ENCODE peak calls at places on chromosomes 5 and 9, in seven cellular contexts. H, Y, E, O, Z, U and A are unnamed samples.

GRCh38 chr9:1050125-1050895 is at the start of gene DMRT2:
- DNase-seq in H (peak; percentile 92), Y (peak; percentile 35), E (peak; percentile 86), O (peak; percentile 0), Z (peak; percentile 51), U (no peak), A (no peak)

GRCh38 chr5:95842955-95843544 is 20.5 kb upstream of the GLRX start:
- DNase-seq in H (no peak), Y (peak; percentile 46), E (no peak), O (no peak), Z (peak; percentile 88), U (no peak), A (no peak)

GRCh38 chr5:6362846-6363245 is 15.5 kb downstream of the MED10 start:
- DNase-seq in H (no peak), Y (no peak), E (no peak), O (no peak), Z (no peak), U (no peak), A (no peak)

GRCh38 chr5:158976035-158976434 is 123.7 kb downstream of the EBF1 start:
- DNase-seq in H (no peak), Y (no peak), E (no peak), O (no peak), Z (no peak), U (no peak), A (peak; percentile 54)

GRCh38 chr5:65809817-65810531 is 88.0 kb downstream of the NLN start:
- DNase-seq in H (no peak), Y (no peak), E (peak; percentile 50), O (no peak), Z (no peak), U (no peak), A (no peak)

GRCh38 chr5:174925586-174925985 is 201.2 kb downstream of the MSX2 start:
- DNase-seq in H (no peak), Y (no peak), E (no peak), O (no peak), Z (no peak), U (no peak), A (no peak)

GRCh38 chr9:134585746-134586706 is 55.6 kb upstream of the COL5A1 start:
- DNase-seq in H (peak; percentile 44), Y (no peak), E (no peak), O (no peak), Z (no peak), U (no peak), A (no peak)

GRCh38 chr5:192970-193831 is 1.9 kb downstream of the LRRC14B start:
- DNase-seq in H (no peak), Y (no peak), E (no peak), O (no peak), Z (no peak), U (no peak), A (no peak)

GRCh38 chr9:94533155-94533554 is 21.7 kb upstream of the PCAT7 start:
- DNase-seq in H (no peak), Y (no peak), E (no peak), O (no peak), Z (peak; percentile 76), U (no peak), A (no peak)

GRCh38 chr5:146906803-146907202 is 28.2 kb upstream of the PPP2R2B start:
- DNase-seq in H (peak; percentile 88), Y (no peak), E (no peak), O (peak; percentile 24), Z (no peak), U (no peak), A (no peak)

GRCh38 chr5:172733179-172733973 is 37.6 kb downstream of the DUSP1 start:
- DNase-seq in H (no peak), Y (peak; percentile 27), E (no peak), O (no peak), Z (peak; percentile 51), U (no peak), A (no peak)

GRCh38 chr5:163649522-163649921 is 144.1 kb downstream of the MAT2B start:
- DNase-seq in H (no peak), Y (no peak), E (no peak), O (peak; percentile 19), Z (peak; percentile 20), U (no peak), A (peak; percentile 8)

GRCh38 chr9:83431470-83432060 is 106.6 kb downstream of the FRMD3 start:
- DNase-seq in H (no peak), Y (no peak), E (no peak), O (no peak), Z (peak; percentile 64), U (no peak), A (no peak)

GRCh38 chr5:7705736-7706135 is 145.2 kb downstream of the CFAP90 start:
- DNase-seq in H (no peak), Y (no peak), E (no peak), O (no peak), Z (no peak), U (no peak), A (no peak)

GRCh38 chr5:160441352-160441781 is 19.7 kb downstream of the PTTG1 start:
- DNase-seq in H (no peak), Y (no peak), E (no peak), O (no peak), Z (no peak), U (peak; percentile 68), A (no peak)
- TF ChIP-seq SIN3A in H (no peak), Y (no peak), E (no peak), O (no peak), Z (no peak), U (no peak), A (no peak)

GRCh38 chr9:68627104-68627503 is 77.9 kb upstream of the PIP5K1B start:
- DNase-seq in H (no peak), Y (no peak), E (no peak), O (no peak), Z (no peak), U (no peak), A (no peak)
- TF ChIP-seq POLR2AphosphoS5 in H (no peak), Y (no peak), E (no peak), O (no peak), Z (no peak), U (no peak), A (no peak)

DNA sequence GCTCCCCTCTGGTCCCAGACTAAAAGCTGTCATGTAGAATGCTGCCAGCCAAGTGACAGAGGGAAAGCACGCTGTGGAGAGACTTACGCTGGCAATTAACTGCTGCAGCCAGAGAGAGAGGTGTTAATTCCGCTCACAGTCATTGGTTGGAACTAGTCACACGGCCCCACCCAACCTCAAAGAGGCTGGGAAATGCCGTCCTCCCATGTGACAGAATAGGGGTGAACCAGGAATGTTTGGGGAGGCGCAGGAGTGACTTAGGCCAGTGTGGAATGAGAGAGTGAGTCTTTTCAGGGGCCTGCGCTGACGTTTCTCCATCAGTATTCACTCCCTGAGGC is 87.6 kb downstream of the AMBP start:
- DNase-seq in H (no peak), Y (peak; percentile 16), E (no peak), O (no peak), Z (no peak), U (no peak), A (no peak)
- TF ChIP-seq SIN3A in H (no peak), Y (no peak), E (no peak), O (no peak), Z (no peak), U (no peak), A (no peak)

DNA sequence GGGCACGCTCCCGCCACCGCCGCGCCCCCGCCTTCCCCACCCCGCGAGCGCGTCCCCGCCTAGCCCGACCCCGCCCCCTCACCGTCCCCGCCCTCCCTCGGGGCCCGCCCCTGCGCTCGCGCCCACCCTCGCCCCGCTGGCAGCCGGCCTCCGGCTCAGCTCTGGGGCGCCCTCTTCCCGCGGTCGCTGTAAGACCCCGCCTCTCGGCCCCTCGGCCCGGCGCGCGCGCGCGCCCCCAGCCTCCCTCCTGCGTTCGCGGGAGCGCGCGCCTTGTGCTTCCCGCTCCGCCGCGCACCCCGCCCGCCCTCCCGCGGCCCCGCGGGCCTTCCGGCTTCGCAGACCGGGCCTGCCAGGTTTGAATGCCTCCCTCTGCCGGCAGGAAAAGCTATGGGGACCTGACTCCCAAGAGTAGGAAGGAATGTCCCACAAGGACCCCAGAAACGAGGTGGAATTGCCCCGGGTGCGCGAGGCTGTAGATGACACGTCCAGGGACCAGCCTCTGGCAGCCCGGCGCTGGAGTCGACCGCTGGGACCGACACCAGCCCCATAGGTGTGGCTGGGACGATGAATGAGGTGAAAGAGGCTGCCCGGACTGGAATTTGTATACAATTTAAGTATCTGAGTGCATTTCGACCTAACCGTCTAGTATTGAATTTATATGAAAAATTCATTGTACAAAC is 360 bp upstream of the PTBP3 start:
- DNase-seq in H (peak; percentile 92), Y (peak; percentile 98), E (peak; percentile 99), O (peak; percentile 87), Z (peak; percentile 90), U (peak; percentile 57), A (no peak)
- TF ChIP-seq POLR2AphosphoS5 in H (no peak), Y (peak; percentile 53), E (peak; percentile 9), O (peak; percentile 46), Z (no peak), U (peak; percentile 33), A (no peak)

GRCh38 chr5:170353946-170354345 is 35.2 kb downstream of the KCNMB1 start:
- DNase-seq in H (no peak), Y (no peak), E (peak; percentile 63), O (no peak), Z (no peak), U (no peak), A (no peak)

GRCh38 chr5:170353011-170353890 is 35.9 kb downstream of the KCNMB1 start:
- DNase-seq in H (peak; percentile 56), Y (no peak), E (peak; percentile 72), O (no peak), Z (no peak), U (no peak), A (no peak)

GRCh38 chr5:170357853-170358497 is 31.2 kb downstream of the KCNMB1 start:
- DNase-seq in H (no peak), Y (peak; percentile 54), E (no peak), O (no peak), Z (no peak), U (no peak), A (no peak)

GRCh38 chr5:170360712-170361501 is 28.3 kb downstream of the KCNMB1 start:
- DNase-seq in H (peak; percentile 37), Y (no peak), E (no peak), O (no peak), Z (no peak), U (no peak), A (no peak)

GRCh38 chr5:170355601-170356098 is 33.5 kb downstream of the KCNMB1 start:
- DNase-seq in H (peak; percentile 42), Y (no peak), E (no peak), O (no peak), Z (no peak), U (no peak), A (no peak)
- TF ChIP-seq SIN3A in H (no peak), Y (no peak), E (no peak), O (no peak), Z (no peak), U (no peak), A (no peak)